ENCODE peak calls at places on chromosome 18, in seven cellular contexts. Y is HS-5, R is aorta, B is Daoy, Z is substantia nigra, E is SW480, Q is AG08395. G is an unnamed sample.

GRCh38 chr18:72155327-72155726 is 388.8 kb downstream of the CBLN2 start:
- DNase-seq in E (no peak), Q (no peak), Z (no peak), Y (no peak), R (no peak), B (peak), G (no peak)

GRCh38 chr18:25921677-25922421 is 168.6 kb downstream of the SS18 start:
- DNase-seq in E (peak), Q (peak), Z (no peak), B (peak), Y (peak), R (no peak), G (peak)

GRCh38 chr18:74963820-74964446 is 245.0 kb downstream of the PTGR3 start:
- DNase-seq in Z (no peak), Q (peak), Y (no peak), B (peak), E (peak), R (no peak), G (peak)

GRCh38 chr18:57440331-57441101 is 5.3 kb downstream of the ONECUT2 start:
- DNase-seq in R (no peak), Q (no peak), B (no peak), E (no peak), Y (no peak), Z (no peak), G (no peak)

GRCh38 chr18:58454406-58455061 is 174.4 kb downstream of the ALPK2 start:
- DNase-seq in R (no peak), Q (peak), E (peak), Y (no peak), Z (no peak), B (peak), G (no peak)

GRCh38 chr18:75319905-75320304 is 107.6 kb downstream of the SMIM21 start:
- DNase-seq in Y (no peak), B (no peak), Z (no peak), Q (no peak), R (no peak), E (no peak), G (no peak)

GRCh38 chr18:48831113-48831759 is 119.5 kb downstream of the SMAD7 start:
- DNase-seq in Q (no peak), Y (no peak), B (no peak), R (peak), Z (no peak), E (no peak), G (no peak)

GRCh38 chr18:32315881-32316280 is 126.0 kb downstream of the MEP1B start:
- DNase-seq in E (no peak), Q (no peak), Y (peak), B (no peak), Z (no peak), R (no peak), G (peak)

GRCh38 chr18:76932026-76932819 is 109.9 kb downstream of the ZNF236 start:
- DNase-seq in Q (peak), Y (no peak), R (peak), E (no peak), Z (no peak), B (no peak), G (peak)

GRCh38 chr18:24369420-24369819 is 28.2 kb downstream of the OSBPL1A start:
- DNase-seq in Q (peak), Y (no peak), E (peak), R (no peak), Z (no peak), B (no peak), G (peak)

GRCh38 chr18:13565228-13565627 is 161.1 kb downstream of the FAM210A start:
- DNase-seq in Y (no peak), Q (peak), R (no peak), E (no peak), B (no peak), Z (peak), G (no peak)

GRCh38 chr18:22547807-22548561 is 130.3 kb upstream of the CTAGE1 start:
- DNase-seq in Z (no peak), E (no peak), Q (peak), Y (no peak), R (no peak), B (no peak), G (no peak)

GRCh38 chr18:63987743-63988142 is 17.9 kb downstream of the SERPINB8 start:
- DNase-seq in Z (no peak), Q (no peak), B (no peak), R (no peak), E (no peak), Y (no peak), G (peak)

GRCh38 chr18:35635171-35635570 is 53.6 kb downstream of the GALNT1 start:
- DNase-seq in Z (no peak), R (no peak), B (peak), Y (no peak), Q (peak), E (no peak), G (peak)

GRCh38 chr18:28735731-28736130 is 558.8 kb upstream of the CDH2 start:
- DNase-seq in Q (peak), Y (peak), B (peak), R (no peak), E (no peak), Z (no peak), G (peak)

GRCh38 chr18:31401156-31402025 is 24.8 kb downstream of the DSG4 start:
- DNase-seq in Q (no peak), Z (no peak), R (no peak), B (no peak), Y (no peak), E (peak), G (no peak)

GRCh38 chr18:10239138-10239537 is 215.3 kb upstream of the APCDD1 start:
- DNase-seq in Q (peak), B (no peak), E (no peak), Z (no peak), Y (no peak), R (no peak), G (peak)

GRCh38 chr18:48674198-48674721 is 135.4 kb downstream of the CTIF start:
- DNase-seq in R (no peak), Q (peak), E (no peak), Y (no peak), B (no peak), Z (no peak), G (no peak)

G was measured in iris pigment epithelial cell.